ENCODE peak calls at places on chromosomes 16 and 17, in four cellular contexts. One of them, this sample, is unnamed.

GRCh38 chr16:75627856-75628255 is 4.8 kb upstream of the ADAT1 start:
- DNase-seq in activated effector memory CD4-positive, alpha-beta T cell treated with Interleukin-2 at 50 U/mL for 16 hours: no peak
- DNase-seq in fibroblast of pulmonary artery: peak
- DNase-seq in cardiac fibroblast: no peak
- DNase-seq in this sample: no peak

GRCh38 chr17:9817086-9817485 is 4.8 kb downstream of the GSG1L2 start:
- DNase-seq in activated effector memory CD4-positive, alpha-beta T cell treated with Interleukin-2 at 50 U/mL for 16 hours: no peak
- DNase-seq in fibroblast of pulmonary artery: peak
- DNase-seq in cardiac fibroblast: no peak
- DNase-seq in this sample: no peak

GRCh38 chr17:34252138-34252889 is 2.8 kb upstream of the CCL2 start:
- DNase-seq in activated effector memory CD4-positive, alpha-beta T cell treated with Interleukin-2 at 50 U/mL for 16 hours: no peak
- DNase-seq in fibroblast of pulmonary artery: peak
- DNase-seq in cardiac fibroblast: peak
- DNase-seq in this sample: peak

GRCh38 chr17:60138769-60139437 is 10.9 kb upstream of the CA4 start:
- DNase-seq in activated effector memory CD4-positive, alpha-beta T cell treated with Interleukin-2 at 50 U/mL for 16 hours: no peak
- DNase-seq in fibroblast of pulmonary artery: no peak
- DNase-seq in cardiac fibroblast: no peak
- DNase-seq in this sample: no peak

GRCh38 chr17:49525831-49526741 is 31.0 kb downstream of the NGFR start:
- DNase-seq in activated effector memory CD4-positive, alpha-beta T cell treated with Interleukin-2 at 50 U/mL for 16 hours: no peak
- DNase-seq in fibroblast of pulmonary artery: no peak
- DNase-seq in cardiac fibroblast: no peak
- DNase-seq in this sample: no peak

GRCh38 chr17:491086-492014 is 138.7 kb upstream of the RPH3AL start:
- DNase-seq in activated effector memory CD4-positive, alpha-beta T cell treated with Interleukin-2 at 50 U/mL for 16 hours: peak
- DNase-seq in fibroblast of pulmonary artery: peak
- DNase-seq in cardiac fibroblast: peak
- DNase-seq in this sample: peak

GRCh38 chr17:27414271-27414670 is 42.0 kb upstream of the KSR1 start:
- DNase-seq in activated effector memory CD4-positive, alpha-beta T cell treated with Interleukin-2 at 50 U/mL for 16 hours: no peak
- DNase-seq in fibroblast of pulmonary artery: no peak
- DNase-seq in cardiac fibroblast: peak
- DNase-seq in this sample: no peak

GRCh38 chr17:333626-334396 is 18.8 kb downstream of the RPH3AL start:
- DNase-seq in activated effector memory CD4-positive, alpha-beta T cell treated with Interleukin-2 at 50 U/mL for 16 hours: no peak
- DNase-seq in fibroblast of pulmonary artery: no peak
- DNase-seq in cardiac fibroblast: peak
- DNase-seq in this sample: peak

GRCh38 chr16:88618956-88619667 is 19.3 kb upstream of the IL17C start:
- DNase-seq in activated effector memory CD4-positive, alpha-beta T cell treated with Interleukin-2 at 50 U/mL for 16 hours: no peak
- DNase-seq in fibroblast of pulmonary artery: no peak
- DNase-seq in cardiac fibroblast: no peak
- DNase-seq in this sample: no peak

GRCh38 chr17:74525781-74526288 is 5.4 kb downstream of the CD300LB start:
- DNase-seq in activated effector memory CD4-positive, alpha-beta T cell treated with Interleukin-2 at 50 U/mL for 16 hours: no peak
- DNase-seq in fibroblast of pulmonary artery: no peak
- DNase-seq in cardiac fibroblast: no peak
- DNase-seq in this sample: no peak

GRCh38 chr17:7060165-7060890 is 16.4 kb upstream of the SLC16A11 start:
- DNase-seq in activated effector memory CD4-positive, alpha-beta T cell treated with Interleukin-2 at 50 U/mL for 16 hours: no peak
- DNase-seq in fibroblast of pulmonary artery: peak
- DNase-seq in cardiac fibroblast: peak
- DNase-seq in this sample: no peak

GRCh38 chr16:88327566-88328312 is 55.0 kb upstream of the ZNF469 start:
- DNase-seq in activated effector memory CD4-positive, alpha-beta T cell treated with Interleukin-2 at 50 U/mL for 16 hours: no peak
- DNase-seq in fibroblast of pulmonary artery: no peak
- DNase-seq in cardiac fibroblast: no peak
- DNase-seq in this sample: no peak

GRCh38 chr17:43033947-43034622 is 9.1 kb downstream of the RND2 start:
- DNase-seq in activated effector memory CD4-positive, alpha-beta T cell treated with Interleukin-2 at 50 U/mL for 16 hours: no peak
- DNase-seq in fibroblast of pulmonary artery: no peak
- DNase-seq in cardiac fibroblast: no peak
- DNase-seq in this sample: no peak

GRCh38 chr16:57527610-57528360 is 8.6 kb downstream of the CCDC102A start:
- DNase-seq in activated effector memory CD4-positive, alpha-beta T cell treated with Interleukin-2 at 50 U/mL for 16 hours: no peak
- DNase-seq in fibroblast of pulmonary artery: no peak
- DNase-seq in cardiac fibroblast: no peak
- DNase-seq in this sample: no peak

GRCh38 chr16:57115504-57116182 is 23.3 kb downstream of the CPNE2 start:
- DNase-seq in activated effector memory CD4-positive, alpha-beta T cell treated with Interleukin-2 at 50 U/mL for 16 hours: no peak
- DNase-seq in fibroblast of pulmonary artery: peak
- DNase-seq in cardiac fibroblast: peak
- DNase-seq in this sample: peak

GRCh38 chr16:66480265-66481080 is 53.4 kb downstream of the BEAN1 start:
- DNase-seq in activated effector memory CD4-positive, alpha-beta T cell treated with Interleukin-2 at 50 U/mL for 16 hours: no peak
- DNase-seq in fibroblast of pulmonary artery: no peak
- DNase-seq in cardiac fibroblast: no peak
- DNase-seq in this sample: peak

GRCh38 chr16:85222151-85222863 is 110.0 kb upstream of the CIBAR2 start:
- DNase-seq in activated effector memory CD4-positive, alpha-beta T cell treated with Interleukin-2 at 50 U/mL for 16 hours: no peak
- DNase-seq in fibroblast of pulmonary artery: no peak
- DNase-seq in cardiac fibroblast: no peak
- DNase-seq in this sample: no peak

GRCh38 chr16:85573045-85573695 is 40.0 kb upstream of the GSE1 start:
- DNase-seq in activated effector memory CD4-positive, alpha-beta T cell treated with Interleukin-2 at 50 U/mL for 16 hours: no peak
- DNase-seq in fibroblast of pulmonary artery: no peak
- DNase-seq in cardiac fibroblast: no peak
- DNase-seq in this sample: no peak

GRCh38 chr17:81156866-81157805 is 8.2 kb upstream of the PVALEF start:
- DNase-seq in activated effector memory CD4-positive, alpha-beta T cell treated with Interleukin-2 at 50 U/mL for 16 hours: no peak
- DNase-seq in fibroblast of pulmonary artery: no peak
- DNase-seq in cardiac fibroblast: no peak
- DNase-seq in this sample: no peak

GRCh38 chr16:20385844-20386832 is 18.4 kb downstream of the PDILT start:
- DNase-seq in activated effector memory CD4-positive, alpha-beta T cell treated with Interleukin-2 at 50 U/mL for 16 hours: peak
- DNase-seq in fibroblast of pulmonary artery: peak
- DNase-seq in cardiac fibroblast: peak
- DNase-seq in this sample: peak

GRCh38 chr17:79033741-79034501 is 10.0 kb downstream of the C1QTNF1 start:
- DNase-seq in activated effector memory CD4-positive, alpha-beta T cell treated with Interleukin-2 at 50 U/mL for 16 hours: no peak
- DNase-seq in fibroblast of pulmonary artery: no peak
- DNase-seq in cardiac fibroblast: no peak
- DNase-seq in this sample: peak

GRCh38 chr17:14297161-14297851 is 3.6 kb upstream of the HS3ST3B1 start:
- DNase-seq in activated effector memory CD4-positive, alpha-beta T cell treated with Interleukin-2 at 50 U/mL for 16 hours: no peak
- DNase-seq in fibroblast of pulmonary artery: peak
- DNase-seq in cardiac fibroblast: peak
- DNase-seq in this sample: peak

GRCh38 chr17:73969956-73970355 is 233.5 kb upstream of the RPL38 start:
- DNase-seq in activated effector memory CD4-positive, alpha-beta T cell treated with Interleukin-2 at 50 U/mL for 16 hours: no peak
- DNase-seq in fibroblast of pulmonary artery: no peak
- DNase-seq in cardiac fibroblast: no peak
- DNase-seq in this sample: no peak

GRCh38 chr16:88503374-88503770 is 50.3 kb downstream of the ZFPM1 start:
- DNase-seq in activated effector memory CD4-positive, alpha-beta T cell treated with Interleukin-2 at 50 U/mL for 16 hours: no peak
- DNase-seq in fibroblast of pulmonary artery: no peak
- DNase-seq in cardiac fibroblast: no peak
- DNase-seq in this sample: no peak

GRCh38 chr16:28534542-28535373 is 4.0 kb downstream of the NUPR1 start:
- DNase-seq in activated effector memory CD4-positive, alpha-beta T cell treated with Interleukin-2 at 50 U/mL for 16 hours: no peak
- DNase-seq in fibroblast of pulmonary artery: peak
- DNase-seq in cardiac fibroblast: peak
- DNase-seq in this sample: peak

GRCh38 chr17:32161506-32162365 is 19.4 kb downstream of the RHOT1 start:
- DNase-seq in activated effector memory CD4-positive, alpha-beta T cell treated with Interleukin-2 at 50 U/mL for 16 hours: no peak
- DNase-seq in fibroblast of pulmonary artery: peak
- DNase-seq in cardiac fibroblast: peak
- DNase-seq in this sample: no peak

GRCh38 chr16:23959069-23959800 is 123.5 kb downstream of the PRKCB start:
- DNase-seq in activated effector memory CD4-positive, alpha-beta T cell treated with Interleukin-2 at 50 U/mL for 16 hours: no peak
- DNase-seq in fibroblast of pulmonary artery: no peak
- DNase-seq in cardiac fibroblast: no peak
- DNase-seq in this sample: no peak

GRCh38 chr16:27639588-27640276 is 89.8 kb downstream of the KATNIP start:
- DNase-seq in activated effector memory CD4-positive, alpha-beta T cell treated with Interleukin-2 at 50 U/mL for 16 hours: no peak
- DNase-seq in fibroblast of pulmonary artery: peak
- DNase-seq in cardiac fibroblast: peak
- DNase-seq in this sample: no peak

GRCh38 chr17:45063198-45063597 is 2.1 kb downstream of the NMT1 start:
- DNase-seq in activated effector memory CD4-positive, alpha-beta T cell treated with Interleukin-2 at 50 U/mL for 16 hours: no peak
- DNase-seq in fibroblast of pulmonary artery: no peak
- DNase-seq in cardiac fibroblast: no peak
- DNase-seq in this sample: no peak

GRCh38 chr17:77076046-77076882 is 64.5 kb upstream of the SEC14L1 start:
- DNase-seq in activated effector memory CD4-positive, alpha-beta T cell treated with Interleukin-2 at 50 U/mL for 16 hours: no peak
- DNase-seq in fibroblast of pulmonary artery: peak
- DNase-seq in cardiac fibroblast: peak
- DNase-seq in this sample: no peak

GRCh38 chr17:39603304-39604016 is 4.3 kb downstream of the NEUROD2 start:
- DNase-seq in activated effector memory CD4-positive, alpha-beta T cell treated with Interleukin-2 at 50 U/mL for 16 hours: no peak
- DNase-seq in fibroblast of pulmonary artery: no peak
- DNase-seq in cardiac fibroblast: no peak
- DNase-seq in this sample: no peak

GRCh38 chr16:56190903-56191806 is at the start of gene GNAO1:
- DNase-seq in activated effector memory CD4-positive, alpha-beta T cell treated with Interleukin-2 at 50 U/mL for 16 hours: peak
- DNase-seq in fibroblast of pulmonary artery: peak
- DNase-seq in cardiac fibroblast: peak
- DNase-seq in this sample: peak

GRCh38 chr17:57008958-57009357 is 31.0 kb downstream of the SCPEP1 start:
- DNase-seq in activated effector memory CD4-positive, alpha-beta T cell treated with Interleukin-2 at 50 U/mL for 16 hours: no peak
- DNase-seq in fibroblast of pulmonary artery: no peak
- DNase-seq in cardiac fibroblast: no peak
- DNase-seq in this sample: no peak

GRCh38 chr16:68732068-68732680 is 4.9 kb upstream of the CDH1 start:
- DNase-seq in activated effector memory CD4-positive, alpha-beta T cell treated with Interleukin-2 at 50 U/mL for 16 hours: no peak
- DNase-seq in fibroblast of pulmonary artery: no peak
- DNase-seq in cardiac fibroblast: no peak
- DNase-seq in this sample: no peak

GRCh38 chr17:75518201-75518600 is 1.9 kb downstream of the TSEN54 start:
- DNase-seq in activated effector memory CD4-positive, alpha-beta T cell treated with Interleukin-2 at 50 U/mL for 16 hours: peak
- DNase-seq in fibroblast of pulmonary artery: no peak
- DNase-seq in cardiac fibroblast: no peak
- DNase-seq in this sample: no peak

GRCh38 chr17:27376637-27377547 is 79.4 kb upstream of the KSR1 start:
- DNase-seq in activated effector memory CD4-positive, alpha-beta T cell treated with Interleukin-2 at 50 U/mL for 16 hours: no peak
- DNase-seq in fibroblast of pulmonary artery: no peak
- DNase-seq in cardiac fibroblast: peak
- DNase-seq in this sample: no peak

GRCh38 chr17:30323895-30324319 is 9.9 kb downstream of the TMIGD1 start:
- DNase-seq in activated effector memory CD4-positive, alpha-beta T cell treated with Interleukin-2 at 50 U/mL for 16 hours: peak
- DNase-seq in fibroblast of pulmonary artery: peak
- DNase-seq in cardiac fibroblast: peak
- DNase-seq in this sample: no peak

This sample was measured in ovary.